ENCODE peak calls at places on chromosomes 5 and 9, in ten cellular contexts. V is CD8-positive, alpha-beta memory T cell; N is iPS DF 6.9; K is tibial nerve; S is stomach; R is neuronal stem cell; Z is SK-N-SH; Y is breast epithelium; G is heart left ventricle; J is adipocyte. U is an unnamed sample.

GRCh38 chr5:107516452-107517184 is 154.1 kb downstream of the EFNA5 start:
- DNase-seq in N (no peak), J (peak; percentile 77), Z (no peak), R (no peak), K (no peak), G (no peak), V (no peak), S (no peak), Y (no peak), U (no peak)

GRCh38 chr9:75960561-75960960 is 70.1 kb downstream of the PCSK5 start:
- DNase-seq in K (no peak), S (no peak), N (no peak), J (no peak), Z (no peak), Y (no peak), G (peak; percentile 25), V (no peak), R (no peak), U (no peak)

GRCh38 chr5:91367908-91368648 is 15.0 kb downstream of the ARRDC3 start:
- DNase-seq in N (no peak), K (no peak), Y (no peak), V (no peak), J (no peak), S (no peak), Z (no peak), R (no peak), G (no peak), U (no peak)

GRCh38 chr5:121968910-121969607 is 7.3 kb downstream of the SRFBP1 start:
- DNase-seq in N (no peak), R (no peak), Z (no peak), S (no peak), V (no peak), J (peak; percentile 98), G (no peak), K (no peak), Y (no peak), U (no peak)

GRCh38 chr5:126015244-126016054 is 407.8 kb upstream of the GRAMD2B start:
- DNase-seq in Y (no peak), R (no peak), V (no peak), J (peak; percentile 54), K (no peak), N (no peak), Z (peak; percentile 12), S (no peak), G (no peak), U (no peak)

GRCh38 chr9:87548159-87548558 is 50.5 kb downstream of the DAPK1 start:
- DNase-seq in S (no peak), V (no peak), N (no peak), G (no peak), R (no peak), K (no peak), J (no peak), Z (no peak), Y (no peak), U (no peak)

GRCh38 chr9:87193925-87194380 is 246.6 kb upstream of the GAS1 start:
- DNase-seq in K (peak; percentile 16), V (no peak), Z (no peak), S (no peak), R (no peak), G (no peak), N (no peak), J (peak; percentile 95), Y (peak; percentile 27), U (no peak)

GRCh38 chr5:92944903-92945629 is 636.0 kb downstream of the NR2F1-AS1 start:
- DNase-seq in K (no peak), R (no peak), Y (no peak), N (no peak), S (no peak), G (no peak), J (peak; percentile 76), Z (no peak), V (no peak), U (no peak)

GRCh38 chr5:129306725-129307124 is 153.4 kb upstream of the ADAMTS19 start:
- DNase-seq in V (no peak), Z (no peak), J (no peak), G (no peak), S (no peak), R (no peak), K (no peak), N (no peak), Y (no peak), U (no peak)

GRCh38 chr5:155872801-155873200 is 454.2 kb upstream of the SGCD start:
- DNase-seq in S (no peak), N (no peak), J (peak; percentile 44), G (no peak), K (no peak), V (no peak), Y (no peak), Z (no peak), R (no peak), U (no peak)

GRCh38 chr5:124700930-124701458 is 45.4 kb downstream of the ZNF608 start:
- DNase-seq in G (no peak), V (no peak), R (no peak), Y (peak; percentile 27), N (no peak), K (no peak), Z (no peak), S (no peak), J (no peak), U (no peak)

DNA sequence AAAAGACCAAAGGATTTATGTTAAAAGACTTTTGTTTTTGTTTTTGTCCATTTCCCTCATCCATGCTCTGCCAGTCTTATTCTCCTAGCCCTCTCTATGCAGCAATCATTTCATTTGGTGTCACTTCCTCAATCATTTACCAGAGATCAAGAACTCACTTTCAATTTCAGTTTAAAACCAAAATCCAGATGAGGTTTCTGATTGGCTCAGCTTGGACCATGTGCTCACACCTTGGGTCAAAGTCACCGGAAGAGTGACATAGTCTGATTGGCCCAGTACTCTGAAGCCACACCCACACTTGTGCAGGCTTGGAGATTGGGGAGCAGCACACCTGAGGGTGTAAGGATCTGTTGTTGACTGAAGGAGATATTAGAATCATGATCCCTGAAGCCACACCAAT is 79.6 kb downstream of the TLR4 start:
- DNase-seq in R (no peak), G (no peak), K (no peak), J (no peak), Y (no peak), N (no peak), V (peak; percentile 15), Z (no peak), S (peak; percentile 26), U (peak; percentile 89)
- H3K4me3 ChIP-seq in R (no peak overlapping the region), G (peak overlapping the region; percentile 44), K (no peak overlapping the region), J (peak overlapping the region; percentile 83), Y (no peak overlapping the region), N (no peak overlapping the region), V (peak overlapping the region; percentile 33), Z (no peak overlapping the region), S (no peak overlapping the region), U (no peak overlapping the region)

DNA sequence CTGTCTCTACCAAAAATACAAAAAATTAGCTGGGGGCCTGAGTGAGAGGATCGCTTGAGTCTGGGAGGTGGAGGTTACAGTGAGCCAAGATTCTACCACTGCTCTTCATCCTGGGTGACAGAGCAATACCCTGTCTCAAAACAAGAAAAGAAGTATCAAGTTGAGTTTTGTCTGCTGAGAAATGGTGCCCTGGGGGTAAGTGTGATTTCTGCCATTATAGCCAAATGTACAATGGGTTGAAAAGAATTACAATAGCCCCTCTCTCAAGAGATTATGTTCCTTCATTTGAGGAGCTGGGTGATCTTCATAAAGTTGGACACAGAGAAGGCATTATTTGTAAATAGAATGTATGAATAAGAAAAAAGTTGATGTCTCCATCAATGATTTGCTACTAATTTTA is 189.4 kb downstream of the GOLPH3 start:
- DNase-seq in Z (no peak), V (no peak), G (no peak), J (no peak), R (no peak), S (no peak), Y (no peak), N (no peak), K (no peak), U (no peak)
- H3K27me3 ChIP-seq in Z (peaks cover 8% of the 10 kb centered on the region), V (no peaks in the 10 kb centered on the region), G (no peaks in the 10 kb centered on the region), J (peaks cover 23% of the 10 kb centered on the region), R (no peaks in the 10 kb centered on the region), S (no peaks in the 10 kb centered on the region), Y (no peaks in the 10 kb centered on the region), N (no peaks in the 10 kb centered on the region), K (no peaks in the 10 kb centered on the region), U (no peaks in the 10 kb centered on the region)

GRCh38 chr9:124296800-124297552 is 39.2 kb downstream of the NEK6 start:
- DNase-seq in R (no peak), N (no peak), G (no peak), J (no peak), Y (no peak), S (no peak), K (no peak), V (no peak), Z (no peak), U (no peak)
- H3K4me1 ChIP-seq in R (peaks cover 5% of the 10 kb centered on the region), N (peaks cover 7% of the 10 kb centered on the region), G (peaks cover 60% of the 10 kb centered on the region), J (peaks cover 66% of the 10 kb centered on the region), Y (peaks cover 13% of the 10 kb centered on the region), S (peaks cover 92% of the 10 kb centered on the region), K (peaks cover 77% of the 10 kb centered on the region), V (no peaks in the 10 kb centered on the region), Z (peaks cover 32% of the 10 kb centered on the region), U (no peaks in the 10 kb centered on the region)

GRCh38 chr9:35689601-35690446 is at the start of gene TPM2:
- DNase-seq in R (peak; percentile 58), Y (peak; percentile 88), G (peak; percentile 88), S (peak; percentile 37), V (no peak), Z (peak; percentile 73), J (peak; percentile 85), N (no peak), K (peak; percentile 35), U (no peak)

GRCh38 chr9:35689351-35689600 is 449 bp downstream of the TPM2 start:
- DNase-seq in G (no peak), S (no peak), Y (no peak), J (no peak), V (no peak), Z (no peak), N (no peak), K (no peak), R (no peak), U (no peak)

GRCh38 chr9:35687306-35687705 is 2.4 kb downstream of the TPM2 start:
- DNase-seq in V (no peak), N (no peak), Y (no peak), G (no peak), R (no peak), K (no peak), Z (no peak), J (no peak), S (no peak), U (no peak)

GRCh38 chr9:35687972-35688557 is 1.7 kb downstream of the TPM2 start:
- DNase-seq in J (no peak), Z (no peak), G (no peak), V (no peak), R (no peak), S (no peak), Y (no peak), K (no peak), N (no peak), U (no peak)

DNA sequence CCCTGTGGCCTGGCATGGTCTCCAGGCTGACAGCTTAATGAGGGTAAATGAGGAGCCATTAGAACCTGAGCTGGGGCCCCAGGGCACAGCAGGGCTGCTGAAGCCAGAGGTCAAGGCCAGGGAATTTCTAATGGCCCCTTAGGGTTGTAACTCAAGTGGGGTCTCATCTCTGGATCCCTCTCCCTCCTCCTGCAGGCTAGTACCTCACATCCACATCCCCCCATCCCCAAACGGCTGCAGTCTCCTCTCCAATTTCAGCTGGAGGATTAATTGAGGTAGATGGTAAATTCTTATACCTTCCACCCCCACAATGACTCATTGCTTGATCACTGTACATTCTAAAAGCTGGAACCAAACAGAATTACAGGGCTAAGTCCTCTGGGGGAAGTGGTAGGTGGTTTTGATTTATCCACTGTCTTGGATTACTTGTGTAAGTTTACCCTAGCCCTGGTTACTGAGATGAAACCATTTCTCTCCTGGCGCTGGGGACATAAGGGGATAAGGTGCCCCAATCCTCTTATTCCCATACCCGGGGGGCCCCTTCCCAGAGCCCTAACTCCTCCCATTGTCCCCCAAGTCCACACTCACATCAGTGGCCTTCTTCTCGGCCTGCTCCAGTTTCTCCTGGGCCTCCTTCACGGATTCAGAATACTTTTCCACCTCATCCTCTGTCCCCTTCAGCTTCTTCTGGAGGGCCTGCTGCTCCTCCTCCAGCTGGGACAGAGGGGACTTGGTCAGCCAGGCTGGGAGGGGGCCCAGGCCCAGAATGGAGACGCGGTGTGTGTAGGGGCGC is 971 bp downstream of the TPM2 start:
- DNase-seq in V (no peak), S (no peak), G (no peak), J (peak; percentile 81), R (no peak), Z (no peak), N (no peak), Y (no peak), K (no peak), U (peak; percentile 55)
- H3K4me3 ChIP-seq in V (no peak overlapping the region), S (peak overlapping the region; percentile 65), G (peak overlapping the region; percentile 67), J (peak overlapping the region; percentile 89), R (no peak overlapping the region), Z (peak overlapping the region; percentile 73), N (peak overlapping the region; percentile 61), Y (peak overlapping the region; percentile 81), K (peak overlapping the region; percentile 68), U (peak overlapping the region; percentile 7)

U was measured in small intestine.